ENCODE peak calls at places on chromosomes 6 and 20, in four cellular contexts. One of them, this sample, is unnamed.

GRCh38 chr6:140346461-140346860 is 972.0 kb upstream of the CITED2 start:
- DNase-seq in H1: no peak
- DNase-seq in GM12878: no peak
- DNase-seq in HepG2: no peak
- DNase-seq in this sample: no peak

GRCh38 chr6:166567107-166567506 is 19.4 kb downstream of the RAMACL start:
- DNase-seq in H1: no peak
- DNase-seq in HepG2: no peak
- DNase-seq in GM12878: no peak
- DNase-seq in this sample: no peak

GRCh38 chr20:48721324-48722001 is 106.3 kb downstream of the PREX1 start:
- DNase-seq in H1: no peak
- DNase-seq in HepG2: no peak
- DNase-seq in GM12878: no peak
- DNase-seq in this sample: no peak

GRCh38 chr6:138765896-138766487 is 7.6 kb upstream of the CCDC28A start:
- DNase-seq in HepG2: peak; percentile 48
- DNase-seq in GM12878: no peak
- DNase-seq in H1: no peak
- DNase-seq in this sample: peak; percentile 31

GRCh38 chr6:6964675-6965074 is 143.1 kb upstream of the RREB1 start:
- DNase-seq in H1: no peak
- DNase-seq in HepG2: no peak
- DNase-seq in GM12878: no peak
- DNase-seq in this sample: no peak

GRCh38 chr6:29938746-29939508 is 3.4 kb upstream of the HLA-A start:
- DNase-seq in HepG2: peak; percentile 59
- DNase-seq in GM12878: no peak
- DNase-seq in H1: no peak
- DNase-seq in this sample: no peak

GRCh38 chr6:109073344-109074235 is 21.1 kb downstream of the SESN1 start:
- DNase-seq in HepG2: peak; percentile 67
- DNase-seq in H1: no peak
- DNase-seq in GM12878: no peak
- DNase-seq in this sample: peak; percentile 40

GRCh38 chr20:3340443-3340842 is 67.0 kb downstream of the DNAAF9 start:
- DNase-seq in GM12878: no peak
- DNase-seq in HepG2: no peak
- DNase-seq in H1: no peak
- DNase-seq in this sample: no peak

GRCh38 chr6:154156135-154156948 is 117.3 kb downstream of the OPRM1 start:
- DNase-seq in GM12878: no peak
- DNase-seq in H1: no peak
- DNase-seq in HepG2: peak; percentile 30
- DNase-seq in this sample: peak; percentile 73

GRCh38 chr6:170291271-170292110 is 613 bp upstream of the DLL1 start:
- DNase-seq in GM12878: no peak
- DNase-seq in HepG2: no peak
- DNase-seq in H1: peak; percentile 67
- DNase-seq in this sample: no peak

GRCh38 chr20:50005378-50006020 is 22.7 kb downstream of the SNAI1 start:
- DNase-seq in GM12878: no peak
- DNase-seq in HepG2: no peak
- DNase-seq in H1: no peak
- DNase-seq in this sample: no peak

GRCh38 chr6:152188011-152188410 is 380.5 kb downstream of the ESR1 start:
- DNase-seq in H1: no peak
- DNase-seq in HepG2: no peak
- DNase-seq in GM12878: no peak
- DNase-seq in this sample: no peak

GRCh38 chr6:27296106-27296783 is 15.8 kb downstream of the POM121L2 start:
- DNase-seq in HepG2: no peak
- DNase-seq in GM12878: no peak
- DNase-seq in H1: no peak
- DNase-seq in this sample: peak; percentile 55

GRCh38 chr6:11392778-11393507 is 144.6 kb upstream of the TMEM170B start:
- DNase-seq in HepG2: peak; percentile 100
- DNase-seq in H1: no peak
- DNase-seq in GM12878: no peak
- DNase-seq in this sample: no peak

GRCh38 chr6:15874351-15874750 is 211.5 kb upstream of the DTNBP1 start:
- DNase-seq in GM12878: no peak
- DNase-seq in H1: no peak
- DNase-seq in HepG2: no peak
- DNase-seq in this sample: no peak

GRCh38 chr20:31551163-31551562 is 36.9 kb downstream of the HM13 start:
- DNase-seq in HepG2: no peak
- DNase-seq in H1: no peak
- DNase-seq in GM12878: no peak
- DNase-seq in this sample: no peak

GRCh38 chr6:13105139-13105538 is 223.2 kb downstream of the TBC1D7 start:
- DNase-seq in GM12878: no peak
- DNase-seq in H1: no peak
- DNase-seq in HepG2: no peak
- DNase-seq in this sample: no peak

GRCh38 chr6:131015630-131016263 is 47.3 kb downstream of the EPB41L2 start:
- DNase-seq in HepG2: no peak
- DNase-seq in H1: no peak
- DNase-seq in GM12878: no peak
- DNase-seq in this sample: no peak

GRCh38 chr20:5933802-5934436 is 16.4 kb downstream of the TRMT6 start:
- DNase-seq in GM12878: peak; percentile 26
- DNase-seq in HepG2: peak; percentile 71
- DNase-seq in H1: no peak
- DNase-seq in this sample: peak; percentile 19

GRCh38 chr20:44613575-44613974 is 31.2 kb downstream of the PKIG start:
- DNase-seq in GM12878: no peak
- DNase-seq in HepG2: no peak
- DNase-seq in H1: no peak
- DNase-seq in this sample: no peak

GRCh38 chr20:32982617-32983458 is 21.4 kb downstream of the SUN5 start:
- DNase-seq in GM12878: no peak
- DNase-seq in H1: no peak
- DNase-seq in HepG2: peak; percentile 50
- DNase-seq in this sample: no peak

GRCh38 chr20:3934628-3935027 is 45.4 kb downstream of the PANK2 start:
- DNase-seq in H1: no peak
- DNase-seq in HepG2: no peak
- DNase-seq in GM12878: no peak
- DNase-seq in this sample: no peak

GRCh38 chr6:12851123-12851695 is 134.6 kb downstream of the PHACTR1 start:
- DNase-seq in H1: no peak
- DNase-seq in GM12878: no peak
- DNase-seq in HepG2: no peak
- DNase-seq in this sample: no peak

GRCh38 chr20:38229376-38230252 is 30.9 kb downstream of the KIAA1755 start:
- DNase-seq in HepG2: peak; percentile 54
- DNase-seq in H1: no peak
- DNase-seq in GM12878: no peak
- DNase-seq in this sample: no peak

GRCh38 chr6:109308018-109308492 is 74.2 kb downstream of the CD164 start:
- DNase-seq in HepG2: peak; percentile 31
- DNase-seq in GM12878: no peak
- DNase-seq in H1: no peak
- DNase-seq in this sample: no peak

GRCh38 chr20:61682114-61682997 is 383.3 kb downstream of the TAF4 start:
- DNase-seq in GM12878: no peak
- DNase-seq in H1: no peak
- DNase-seq in HepG2: no peak
- DNase-seq in this sample: no peak

GRCh38 chr6:125802383-125802782 is 11.6 kb downstream of the NCOA7 start:
- DNase-seq in GM12878: no peak
- DNase-seq in HepG2: no peak
- DNase-seq in H1: no peak
- DNase-seq in this sample: no peak

GRCh38 chr6:149940673-149940984 is 1.2 kb upstream of the ULBP2 start:
- DNase-seq in HepG2: no peak
- DNase-seq in H1: no peak
- DNase-seq in GM12878: no peak
- DNase-seq in this sample: no peak

GRCh38 chr6:128979061-128979460 is 96.1 kb downstream of the LAMA2 start:
- DNase-seq in GM12878: no peak
- DNase-seq in HepG2: no peak
- DNase-seq in H1: no peak
- DNase-seq in this sample: no peak

GRCh38 chr6:132950556-132950955 is 136.2 kb downstream of the RPS12 start:
- DNase-seq in GM12878: no peak
- DNase-seq in H1: no peak
- DNase-seq in HepG2: no peak
- DNase-seq in this sample: no peak

GRCh38 chr6:166257911-166258318 is 50.3 kb downstream of the PRR18 start:
- DNase-seq in GM12878: no peak
- DNase-seq in HepG2: no peak
- DNase-seq in H1: no peak
- DNase-seq in this sample: no peak

GRCh38 chr6:168314029-168314420 is 5.6 kb downstream of the DACT2 start:
- DNase-seq in GM12878: no peak
- DNase-seq in H1: no peak
- DNase-seq in HepG2: no peak
- DNase-seq in this sample: no peak

GRCh38 chr20:40010483-40010882 is 678.6 kb downstream of the MAFB start:
- DNase-seq in GM12878: no peak
- DNase-seq in HepG2: no peak
- DNase-seq in H1: no peak
- DNase-seq in this sample: no peak

GRCh38 chr6:28349892-28350737 is at the start of gene ZKSCAN3:
- DNase-seq in H1: peak; percentile 46
- DNase-seq in HepG2: peak; percentile 84
- DNase-seq in GM12878: peak; percentile 46
- DNase-seq in this sample: peak; percentile 81

GRCh38 chr6:88823998-88824397 is 139.4 kb downstream of the RNGTT start:
- DNase-seq in GM12878: no peak
- DNase-seq in HepG2: peak; percentile 56
- DNase-seq in H1: no peak
- DNase-seq in this sample: no peak

GRCh38 chr6:43776115-43776798 is 6.2 kb downstream of the VEGFA start:
- DNase-seq in H1: no peak
- DNase-seq in GM12878: peak; percentile 44
- DNase-seq in HepG2: no peak
- DNase-seq in this sample: no peak

GRCh38 chr6:105402090-105402980 is 547 bp downstream of the PREP start:
- DNase-seq in H1: no peak
- DNase-seq in HepG2: peak; percentile 25
- DNase-seq in GM12878: no peak
- DNase-seq in this sample: peak; percentile 23

GRCh38 chr6:11609324-11610071 is 71.9 kb downstream of the TMEM170B start:
- DNase-seq in HepG2: no peak
- DNase-seq in H1: peak; percentile 29
- DNase-seq in GM12878: no peak
- DNase-seq in this sample: no peak

DNA sequence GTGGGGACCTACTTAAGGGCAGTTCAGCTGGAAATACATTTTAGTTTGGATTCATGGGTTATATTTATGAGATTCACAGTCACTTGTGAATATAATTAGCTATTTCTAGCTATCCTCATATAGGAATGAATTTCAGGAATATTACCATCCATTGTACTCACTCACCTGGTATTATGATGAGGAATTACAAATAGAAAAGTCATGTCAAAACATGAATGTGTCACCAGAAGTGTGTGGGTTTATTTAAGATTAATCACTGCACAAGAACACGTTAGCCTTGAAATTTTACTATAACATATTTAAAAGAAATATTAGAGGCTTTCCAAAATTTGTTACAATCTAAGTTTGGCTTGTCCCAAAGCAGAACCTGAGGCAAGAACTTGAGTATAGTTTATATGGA is 510.5 kb downstream of the PHF3 start:
- DNase-seq in GM12878: no peak
- DNase-seq in H1: no peak
- DNase-seq in HepG2: no peak
- DNase-seq in this sample: no peak
- TF ChIP-seq SUZ12 in GM12878: no peak
- TF ChIP-seq SUZ12 in H1: no peak
- TF ChIP-seq SUZ12 in HepG2: no peak
- TF ChIP-seq SUZ12 in this sample: no peak

DNA sequence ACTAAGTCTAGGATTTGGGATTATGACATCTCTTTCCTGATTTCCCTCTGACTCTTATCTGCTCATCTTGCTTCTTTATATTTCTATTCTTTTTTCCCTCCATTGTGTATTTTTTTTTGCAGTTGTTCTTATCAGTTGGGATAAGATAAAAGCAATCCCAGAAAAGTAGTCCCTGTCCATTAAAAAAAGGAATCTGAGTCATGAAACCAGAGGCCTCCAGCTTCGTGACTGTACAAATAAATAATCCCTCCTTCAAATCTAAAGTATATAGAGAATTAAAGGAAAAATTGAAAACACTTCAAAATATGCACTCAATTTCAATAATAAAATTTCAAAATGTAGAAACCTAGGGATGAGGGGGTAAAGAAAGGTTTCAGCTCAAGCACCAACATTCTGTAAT is 317.8 kb upstream of the NT5E start:
- DNase-seq in GM12878: no peak
- DNase-seq in HepG2: no peak
- DNase-seq in H1: no peak
- DNase-seq in this sample: no peak
- TF ChIP-seq SP1 in GM12878: no peak
- TF ChIP-seq SP1 in HepG2: no peak
- TF ChIP-seq SP1 in H1: no peak
- TF ChIP-seq SP1 in this sample: no peak

GRCh38 chr6:158207452-158207788 is 39.3 kb downstream of the GTF2H5 start:
- DNase-seq in GM12878: peak; percentile 82
- DNase-seq in HepG2: peak; percentile 80
- DNase-seq in H1: no peak
- DNase-seq in this sample: no peak

GRCh38 chr6:158206740-158207451 is 38.7 kb downstream of the GTF2H5 start:
- DNase-seq in GM12878: no peak
- DNase-seq in H1: no peak
- DNase-seq in HepG2: no peak
- DNase-seq in this sample: no peak

GRCh38 chr6:158208226-158208807 is 40.2 kb downstream of the GTF2H5 start:
- DNase-seq in H1: no peak
- DNase-seq in GM12878: no peak
- DNase-seq in HepG2: no peak
- DNase-seq in this sample: no peak

GRCh38 chr6:158205220-158205944 is 37.2 kb downstream of the GTF2H5 start:
- DNase-seq in GM12878: no peak
- DNase-seq in H1: no peak
- DNase-seq in HepG2: peak; percentile 65
- DNase-seq in this sample: peak; percentile 51

DNA sequence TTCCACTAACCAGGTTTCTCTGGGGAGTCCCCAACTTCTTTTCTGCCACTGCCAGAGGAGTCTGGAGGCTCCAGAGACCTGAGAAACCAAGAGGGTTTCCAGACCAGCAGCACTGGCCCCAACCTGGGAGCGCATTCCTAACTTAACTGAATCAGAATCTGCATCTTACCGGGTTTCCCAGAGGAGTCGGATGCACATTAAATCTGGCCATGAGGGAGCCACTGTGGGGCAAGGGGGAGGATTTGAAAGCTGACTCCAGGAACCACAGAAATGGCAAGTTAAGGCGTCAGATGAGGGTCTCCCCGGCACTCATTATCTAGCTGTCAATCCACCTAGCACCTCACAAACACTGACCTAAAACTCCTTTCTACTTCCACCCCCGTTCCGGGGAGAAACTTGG is 36.5 kb downstream of the GTF2H5 start:
- DNase-seq in HepG2: no peak
- DNase-seq in GM12878: no peak
- DNase-seq in H1: no peak
- DNase-seq in this sample: no peak
- TF ChIP-seq SUZ12 in HepG2: no peak
- TF ChIP-seq SUZ12 in GM12878: no peak
- TF ChIP-seq SUZ12 in H1: no peak
- TF ChIP-seq SUZ12 in this sample: no peak

GRCh38 chr6:56370591-56371198 is 123.3 kb upstream of the COL21A1 start:
- DNase-seq in GM12878: peak; percentile 34
- DNase-seq in H1: no peak
- DNase-seq in HepG2: peak; percentile 58
- DNase-seq in this sample: no peak
- TF ChIP-seq SP1 in GM12878: no peak
- TF ChIP-seq SP1 in H1: no peak
- TF ChIP-seq SP1 in HepG2: no peak
- TF ChIP-seq SP1 in this sample: no peak

This sample was measured in HEK293T.